ENCODE peak calls at places on chromosomes 7 and 10, in seven cellular contexts. One of them, this sample, is unnamed.

GRCh38 chr10:100204370-100204769 is 18.5 kb upstream of the ERLIN1 start:
- DNase-seq in fibroblast of lung: no peak
- DNase-seq in cardiac muscle cell: no peak
- DNase-seq in BE2C: no peak
- DNase-seq in adrenal gland: no peak
- DNase-seq in neural progenitor cell: no peak
- DNase-seq in CD4-positive, CD25-positive, alpha-beta regulatory T cell: no peak
- DNase-seq in this sample: no peak

GRCh38 chr7:151060416-151061234 is 1.2 kb downstream of the SLC4A2 start:
- DNase-seq in neural progenitor cell: peak; percentile 88
- DNase-seq in cardiac muscle cell: no peak
- DNase-seq in CD4-positive, CD25-positive, alpha-beta regulatory T cell: no peak
- DNase-seq in BE2C: peak; percentile 56
- DNase-seq in fibroblast of lung: no peak
- DNase-seq in adrenal gland: peak; percentile 65
- DNase-seq in this sample: no peak

GRCh38 chr10:77029684-77030407 is 607.8 kb downstream of the KCNMA1 start:
- DNase-seq in cardiac muscle cell: no peak
- DNase-seq in BE2C: peak; percentile 30
- DNase-seq in fibroblast of lung: peak; percentile 37
- DNase-seq in adrenal gland: no peak
- DNase-seq in neural progenitor cell: no peak
- DNase-seq in CD4-positive, CD25-positive, alpha-beta regulatory T cell: no peak
- DNase-seq in this sample: no peak

GRCh38 chr7:156504687-156505545 is 135.7 kb upstream of the RNF32 start:
- DNase-seq in fibroblast of lung: no peak
- DNase-seq in neural progenitor cell: no peak
- DNase-seq in adrenal gland: no peak
- DNase-seq in BE2C: no peak
- DNase-seq in CD4-positive, CD25-positive, alpha-beta regulatory T cell: no peak
- DNase-seq in cardiac muscle cell: no peak
- DNase-seq in this sample: no peak

GRCh38 chr7:5303061-5303460 is 20.3 kb downstream of the SLC29A4 start:
- DNase-seq in adrenal gland: no peak
- DNase-seq in neural progenitor cell: no peak
- DNase-seq in BE2C: no peak
- DNase-seq in CD4-positive, CD25-positive, alpha-beta regulatory T cell: no peak
- DNase-seq in cardiac muscle cell: no peak
- DNase-seq in fibroblast of lung: no peak
- DNase-seq in this sample: no peak

GRCh38 chr10:99966306-99966705 is 43.4 kb downstream of the DNMBP start:
- DNase-seq in adrenal gland: peak; percentile 38
- DNase-seq in cardiac muscle cell: no peak
- DNase-seq in BE2C: no peak
- DNase-seq in neural progenitor cell: no peak
- DNase-seq in fibroblast of lung: peak; percentile 48
- DNase-seq in CD4-positive, CD25-positive, alpha-beta regulatory T cell: no peak
- DNase-seq in this sample: no peak

GRCh38 chr7:26200113-26200443 is 468 bp downstream of the HNRNPA2B1 start:
- DNase-seq in neural progenitor cell: peak; percentile 81
- DNase-seq in CD4-positive, CD25-positive, alpha-beta regulatory T cell: peak; percentile 69
- DNase-seq in BE2C: peak; percentile 72
- DNase-seq in fibroblast of lung: no peak
- DNase-seq in cardiac muscle cell: peak; percentile 70
- DNase-seq in adrenal gland: peak; percentile 63
- DNase-seq in this sample: peak; percentile 79

GRCh38 chr7:82275342-82275741 is 168.2 kb downstream of the CACNA2D1 start:
- DNase-seq in CD4-positive, CD25-positive, alpha-beta regulatory T cell: no peak
- DNase-seq in adrenal gland: no peak
- DNase-seq in cardiac muscle cell: no peak
- DNase-seq in fibroblast of lung: no peak
- DNase-seq in neural progenitor cell: no peak
- DNase-seq in BE2C: no peak
- DNase-seq in this sample: no peak

GRCh38 chr10:83357004-83357403 is 782.3 kb upstream of the GHITM start:
- DNase-seq in BE2C: no peak
- DNase-seq in neural progenitor cell: no peak
- DNase-seq in cardiac muscle cell: no peak
- DNase-seq in CD4-positive, CD25-positive, alpha-beta regulatory T cell: no peak
- DNase-seq in fibroblast of lung: no peak
- DNase-seq in adrenal gland: no peak
- DNase-seq in this sample: no peak

GRCh38 chr7:4738711-4739527 is 36.5 kb upstream of the AP5Z1 start:
- DNase-seq in BE2C: peak; percentile 80
- DNase-seq in adrenal gland: peak; percentile 71
- DNase-seq in CD4-positive, CD25-positive, alpha-beta regulatory T cell: no peak
- DNase-seq in neural progenitor cell: peak; percentile 81
- DNase-seq in cardiac muscle cell: peak; percentile 54
- DNase-seq in fibroblast of lung: peak; percentile 91
- DNase-seq in this sample: no peak

GRCh38 chr10:119957451-119957850 is 64.9 kb downstream of the SEC23IP start:
- DNase-seq in neural progenitor cell: no peak
- DNase-seq in CD4-positive, CD25-positive, alpha-beta regulatory T cell: no peak
- DNase-seq in fibroblast of lung: no peak
- DNase-seq in cardiac muscle cell: no peak
- DNase-seq in BE2C: no peak
- DNase-seq in adrenal gland: no peak
- DNase-seq in this sample: no peak

GRCh38 chr7:24438232-24438631 is 135.0 kb upstream of the PALS2 start:
- DNase-seq in CD4-positive, CD25-positive, alpha-beta regulatory T cell: no peak
- DNase-seq in neural progenitor cell: no peak
- DNase-seq in fibroblast of lung: no peak
- DNase-seq in BE2C: no peak
- DNase-seq in cardiac muscle cell: no peak
- DNase-seq in adrenal gland: no peak
- DNase-seq in this sample: no peak

GRCh38 chr7:11529382-11529781 is 302.6 kb downstream of the THSD7A start:
- DNase-seq in fibroblast of lung: no peak
- DNase-seq in cardiac muscle cell: no peak
- DNase-seq in CD4-positive, CD25-positive, alpha-beta regulatory T cell: no peak
- DNase-seq in BE2C: no peak
- DNase-seq in adrenal gland: no peak
- DNase-seq in neural progenitor cell: no peak
- DNase-seq in this sample: no peak

GRCh38 chr7:100963874-100964273 is 5.5 kb upstream of the MUC12 start:
- DNase-seq in adrenal gland: no peak
- DNase-seq in cardiac muscle cell: no peak
- DNase-seq in BE2C: no peak
- DNase-seq in CD4-positive, CD25-positive, alpha-beta regulatory T cell: no peak
- DNase-seq in fibroblast of lung: no peak
- DNase-seq in neural progenitor cell: no peak
- DNase-seq in this sample: no peak

GRCh38 chr7:36299223-36299760 is 90.4 kb upstream of the ANLN start:
- DNase-seq in adrenal gland: no peak
- DNase-seq in CD4-positive, CD25-positive, alpha-beta regulatory T cell: no peak
- DNase-seq in fibroblast of lung: no peak
- DNase-seq in BE2C: no peak
- DNase-seq in cardiac muscle cell: no peak
- DNase-seq in neural progenitor cell: no peak
- DNase-seq in this sample: no peak

GRCh38 chr7:36295090-36295489 is 94.6 kb upstream of the ANLN start:
- DNase-seq in CD4-positive, CD25-positive, alpha-beta regulatory T cell: no peak
- DNase-seq in cardiac muscle cell: no peak
- DNase-seq in neural progenitor cell: no peak
- DNase-seq in BE2C: no peak
- DNase-seq in fibroblast of lung: no peak
- DNase-seq in adrenal gland: no peak
- DNase-seq in this sample: no peak

GRCh38 chr7:36297364-36298009 is 92.2 kb upstream of the ANLN start:
- DNase-seq in adrenal gland: no peak
- DNase-seq in BE2C: no peak
- DNase-seq in neural progenitor cell: no peak
- DNase-seq in fibroblast of lung: no peak
- DNase-seq in cardiac muscle cell: no peak
- DNase-seq in CD4-positive, CD25-positive, alpha-beta regulatory T cell: no peak
- DNase-seq in this sample: no peak

GRCh38 chr7:36298145-36298544 is 91.5 kb upstream of the ANLN start:
- DNase-seq in CD4-positive, CD25-positive, alpha-beta regulatory T cell: no peak
- DNase-seq in BE2C: no peak
- DNase-seq in fibroblast of lung: no peak
- DNase-seq in adrenal gland: no peak
- DNase-seq in cardiac muscle cell: no peak
- DNase-seq in neural progenitor cell: no peak
- DNase-seq in this sample: no peak

GRCh38 chr7:36296284-36296683 is 93.4 kb upstream of the ANLN start:
- DNase-seq in BE2C: no peak
- DNase-seq in cardiac muscle cell: no peak
- DNase-seq in CD4-positive, CD25-positive, alpha-beta regulatory T cell: no peak
- DNase-seq in neural progenitor cell: no peak
- DNase-seq in adrenal gland: no peak
- DNase-seq in fibroblast of lung: no peak
- DNase-seq in this sample: no peak
- H3K4me1 ChIP-seq in BE2C: peaks cover 13% of the 10 kb centered on the region
- H3K4me1 ChIP-seq in cardiac muscle cell: peaks cover 20% of the 10 kb centered on the region
- H3K4me1 ChIP-seq in CD4-positive, CD25-positive, alpha-beta regulatory T cell: peaks cover 7% of the 10 kb centered on the region
- H3K4me1 ChIP-seq in neural progenitor cell: peaks cover 29% of the 10 kb centered on the region
- H3K4me1 ChIP-seq in adrenal gland: peaks cover 19% of the 10 kb centered on the region
- H3K4me1 ChIP-seq in fibroblast of lung: no peaks in the 10 kb centered on the region
- H3K4me1 ChIP-seq in this sample: peaks cover 38% of the 10 kb centered on the region

GRCh38 chr7:92766461-92767003 is 69.8 kb downstream of the CDK6 start:
- DNase-seq in fibroblast of lung: peak; percentile 39
- DNase-seq in cardiac muscle cell: peak; percentile 36
- DNase-seq in CD4-positive, CD25-positive, alpha-beta regulatory T cell: no peak
- DNase-seq in neural progenitor cell: no peak
- DNase-seq in adrenal gland: no peak
- DNase-seq in BE2C: no peak
- DNase-seq in this sample: no peak

GRCh38 chr7:92761391-92762098 is 74.8 kb downstream of the CDK6 start:
- DNase-seq in neural progenitor cell: no peak
- DNase-seq in CD4-positive, CD25-positive, alpha-beta regulatory T cell: no peak
- DNase-seq in fibroblast of lung: no peak
- DNase-seq in cardiac muscle cell: no peak
- DNase-seq in BE2C: no peak
- DNase-seq in adrenal gland: no peak
- DNase-seq in this sample: no peak

GRCh38 chr7:92763636-92764423 is 72.5 kb downstream of the CDK6 start:
- DNase-seq in BE2C: peak; percentile 54
- DNase-seq in cardiac muscle cell: no peak
- DNase-seq in fibroblast of lung: peak; percentile 51
- DNase-seq in adrenal gland: no peak
- DNase-seq in CD4-positive, CD25-positive, alpha-beta regulatory T cell: no peak
- DNase-seq in neural progenitor cell: peak; percentile 64
- DNase-seq in this sample: no peak

GRCh38 chr7:92765725-92766124 is 70.6 kb downstream of the CDK6 start:
- DNase-seq in CD4-positive, CD25-positive, alpha-beta regulatory T cell: no peak
- DNase-seq in adrenal gland: no peak
- DNase-seq in neural progenitor cell: no peak
- DNase-seq in cardiac muscle cell: no peak
- DNase-seq in fibroblast of lung: peak; percentile 73
- DNase-seq in BE2C: no peak
- DNase-seq in this sample: no peak

DNA sequence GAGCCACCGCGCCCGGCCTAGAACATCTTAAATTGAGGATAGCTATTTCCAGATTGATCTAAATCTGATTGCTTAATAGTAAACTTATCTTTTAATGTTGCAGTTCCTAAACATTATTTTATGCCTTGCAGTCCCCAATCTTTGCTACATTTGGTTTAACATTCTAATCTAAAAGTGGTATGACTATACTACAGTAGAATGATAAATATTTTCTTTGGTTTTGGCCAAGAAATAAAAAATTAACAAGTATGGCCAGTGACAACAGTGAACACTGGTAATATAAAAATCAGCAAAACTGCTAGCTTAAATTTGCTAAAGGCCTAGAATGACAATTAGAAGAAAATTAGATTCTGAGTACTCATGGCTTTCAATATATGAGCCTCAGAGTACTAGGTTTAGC is 73.5 kb downstream of the CDK6 start:
- DNase-seq in cardiac muscle cell: no peak
- DNase-seq in adrenal gland: no peak
- DNase-seq in neural progenitor cell: no peak
- DNase-seq in fibroblast of lung: no peak
- DNase-seq in CD4-positive, CD25-positive, alpha-beta regulatory T cell: no peak
- DNase-seq in BE2C: no peak
- DNase-seq in this sample: no peak
- H3K4me1 ChIP-seq in cardiac muscle cell: peaks cover 33% of the 10 kb centered on the region
- H3K4me1 ChIP-seq in adrenal gland: peaks cover 23% of the 10 kb centered on the region
- H3K4me1 ChIP-seq in neural progenitor cell: peaks cover 30% of the 10 kb centered on the region
- H3K4me1 ChIP-seq in fibroblast of lung: peaks cover 25% of the 10 kb centered on the region
- H3K4me1 ChIP-seq in CD4-positive, CD25-positive, alpha-beta regulatory T cell: no peaks in the 10 kb centered on the region
- H3K4me1 ChIP-seq in BE2C: peaks cover 40% of the 10 kb centered on the region
- H3K4me1 ChIP-seq in this sample: peaks cover 8% of the 10 kb centered on the region

GRCh38 chr7:12670071-12670729 is 17.2 kb upstream of the ARL4A start:
- DNase-seq in BE2C: no peak
- DNase-seq in CD4-positive, CD25-positive, alpha-beta regulatory T cell: no peak
- DNase-seq in cardiac muscle cell: no peak
- DNase-seq in adrenal gland: no peak
- DNase-seq in neural progenitor cell: no peak
- DNase-seq in fibroblast of lung: peak; percentile 92
- DNase-seq in this sample: no peak

GRCh38 chr7:12674861-12675260 is 12.6 kb upstream of the ARL4A start:
- DNase-seq in adrenal gland: peak; percentile 73
- DNase-seq in CD4-positive, CD25-positive, alpha-beta regulatory T cell: peak; percentile 8
- DNase-seq in fibroblast of lung: peak; percentile 66
- DNase-seq in cardiac muscle cell: no peak
- DNase-seq in neural progenitor cell: peak; percentile 41
- DNase-seq in BE2C: peak; percentile 15
- DNase-seq in this sample: no peak

GRCh38 chr7:12670759-12671545 is 16.5 kb upstream of the ARL4A start:
- DNase-seq in neural progenitor cell: no peak
- DNase-seq in fibroblast of lung: peak; percentile 73
- DNase-seq in BE2C: no peak
- DNase-seq in cardiac muscle cell: no peak
- DNase-seq in adrenal gland: no peak
- DNase-seq in CD4-positive, CD25-positive, alpha-beta regulatory T cell: no peak
- DNase-seq in this sample: no peak

DNA sequence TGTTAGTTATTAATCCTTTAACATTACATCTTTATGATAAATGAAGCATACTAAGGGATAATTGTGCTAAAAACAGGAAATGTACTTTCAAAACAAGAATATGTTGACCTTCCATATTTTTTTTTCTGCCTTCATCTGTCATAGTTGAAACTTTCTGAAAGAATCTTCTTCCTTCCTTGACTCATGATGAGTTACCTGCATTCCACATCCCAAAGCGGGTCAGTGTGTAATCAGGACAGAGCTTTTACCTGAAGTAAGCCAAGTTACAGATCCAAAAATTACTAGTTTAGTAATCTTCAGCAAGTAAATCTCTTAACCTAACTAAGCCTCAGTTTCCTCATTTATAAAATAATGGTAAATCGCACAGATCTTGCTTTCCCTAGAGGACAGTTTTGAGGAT is 13.4 kb upstream of the ARL4A start:
- DNase-seq in BE2C: no peak
- DNase-seq in neural progenitor cell: no peak
- DNase-seq in adrenal gland: no peak
- DNase-seq in CD4-positive, CD25-positive, alpha-beta regulatory T cell: no peak
- DNase-seq in cardiac muscle cell: no peak
- DNase-seq in fibroblast of lung: no peak
- DNase-seq in this sample: no peak
- H3K4me1 ChIP-seq in BE2C: no peaks in the 10 kb centered on the region
- H3K4me1 ChIP-seq in neural progenitor cell: no peaks in the 10 kb centered on the region
- H3K4me1 ChIP-seq in adrenal gland: peaks cover 3% of the 10 kb centered on the region
- H3K4me1 ChIP-seq in CD4-positive, CD25-positive, alpha-beta regulatory T cell: no peaks in the 10 kb centered on the region
- H3K4me1 ChIP-seq in cardiac muscle cell: no peaks in the 10 kb centered on the region
- H3K4me1 ChIP-seq in fibroblast of lung: no peaks in the 10 kb centered on the region
- H3K4me1 ChIP-seq in this sample: peaks cover 9% of the 10 kb centered on the region

DNA sequence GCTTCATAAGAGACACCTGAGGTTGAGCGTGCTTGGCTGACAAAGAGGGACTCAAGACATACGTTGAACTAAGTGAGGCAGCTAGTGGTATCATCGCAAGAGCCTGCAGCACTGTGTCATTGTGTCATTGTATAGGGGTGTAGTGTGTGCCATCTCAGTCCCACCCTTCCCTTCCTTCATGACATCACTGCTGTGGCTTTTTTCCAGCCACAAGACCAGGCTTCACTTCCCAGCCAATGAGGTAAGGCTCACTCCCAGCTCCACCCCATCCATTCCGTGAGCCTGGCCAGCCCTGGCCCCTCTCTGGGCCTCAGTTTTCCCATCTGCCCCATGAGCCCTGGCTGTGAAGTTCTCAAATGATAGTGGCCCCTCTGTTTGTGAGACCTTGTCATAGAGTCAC is 134.3 kb upstream of the ZMIZ1 start:
- DNase-seq in adrenal gland: no peak
- DNase-seq in fibroblast of lung: no peak
- DNase-seq in BE2C: no peak
- DNase-seq in cardiac muscle cell: no peak
- DNase-seq in CD4-positive, CD25-positive, alpha-beta regulatory T cell: no peak
- DNase-seq in neural progenitor cell: no peak
- DNase-seq in this sample: no peak
- H3K4me1 ChIP-seq in adrenal gland: peaks cover 24% of the 10 kb centered on the region
- H3K4me1 ChIP-seq in fibroblast of lung: peaks cover 18% of the 10 kb centered on the region
- H3K4me1 ChIP-seq in BE2C: peaks cover 14% of the 10 kb centered on the region
- H3K4me1 ChIP-seq in cardiac muscle cell: peaks cover 8% of the 10 kb centered on the region
- H3K4me1 ChIP-seq in CD4-positive, CD25-positive, alpha-beta regulatory T cell: no peaks in the 10 kb centered on the region
- H3K4me1 ChIP-seq in neural progenitor cell: no peaks in the 10 kb centered on the region
- H3K4me1 ChIP-seq in this sample: peaks cover 58% of the 10 kb centered on the region